ENCODE peak calls at places on chromosomes 3 and 15, in four cellular contexts. A, W, L and M are unnamed samples.

GRCh38 chr3:27556854-27557253 is 72.7 kb upstream of the SLC4A7 start:
- DNase-seq in A (peak), W (peak), L (no peak), M (no peak)

GRCh38 chr3:16060945-16061344 is 113.5 kb upstream of the GALNT15 start:
- DNase-seq in L (peak), A (no peak), W (peak), M (peak)

GRCh38 chr15:66939451-66940023 is 125.9 kb upstream of the SMAD3 start:
- DNase-seq in W (no peak), A (no peak), L (no peak), M (no peak)

GRCh38 chr3:196793224-196793623 is 53.6 kb downstream of the PAK2 start:
- DNase-seq in L (no peak), A (peak), W (peak), M (peak)

GRCh38 chr15:74727727-74728126 is 2.4 kb upstream of the CYP1A1 start:
- DNase-seq in W (no peak), L (no peak), A (no peak), M (no peak)

GRCh38 chr3:11445883-11446282 is 173.7 kb downstream of the ATG7 start:
- DNase-seq in A (no peak), W (peak), L (no peak), M (peak)

GRCh38 chr3:189941125-189941524 is 179.6 kb downstream of the P3H2 start:
- DNase-seq in A (no peak), L (no peak), W (no peak), M (no peak)

GRCh38 chr3:157119369-157119951 is 40.5 kb downstream of the CCNL1 start:
- DNase-seq in A (no peak), W (no peak), L (no peak), M (no peak)

GRCh38 chr3:150965436-150965835 is 7.1 kb downstream of the CLRN1 start:
- DNase-seq in W (no peak), A (no peak), L (no peak), M (no peak)

GRCh38 chr3:13077431-13078157 is 4.4 kb upstream of the IQSEC1 start:
- DNase-seq in L (no peak), W (no peak), A (no peak), M (peak)

GRCh38 chr3:13544293-13544831 is 4.6 kb upstream of the FBLN2 start:
- DNase-seq in W (peak), L (no peak), A (no peak), M (peak)

GRCh38 chr3:32239638-32240550 is 1.4 kb downstream of the CMTM8 start:
- DNase-seq in L (no peak), W (peak), A (peak), M (peak)

GRCh38 chr3:100210777-100211145 is 50.0 kb upstream of the TBC1D23 start:
- DNase-seq in W (peak), L (no peak), A (peak), M (peak)

GRCh38 chr3:65963787-65964707 is 74.7 kb downstream of the MAGI1 start:
- DNase-seq in A (peak), W (peak), L (no peak), M (peak)

GRCh38 chr3:73461582-73461981 is 163.2 kb downstream of the PDZRN3 start:
- DNase-seq in A (no peak), W (peak), L (peak), M (no peak)

GRCh38 chr15:99749386-99749785 is 16.1 kb upstream of the LYSMD4 start:
- DNase-seq in W (no peak), A (no peak), L (no peak), M (no peak)

GRCh38 chr3:107431048-107431297 is 53.7 kb downstream of the CCDC54 start:
- DNase-seq in L (peak), A (peak), W (no peak), M (no peak)

GRCh38 chr15:76994971-76995945 is at the start of gene PSTPIP1:
- DNase-seq in L (no peak), A (no peak), W (no peak), M (no peak)

GRCh38 chr3:20141841-20142240 is 44.2 kb downstream of the SGO1 start:
- DNase-seq in W (peak), A (no peak), L (peak), M (peak)

GRCh38 chr3:48013288-48013980 is 2.8 kb downstream of the MAP4 start:
- DNase-seq in A (peak), L (peak), W (peak), M (peak)

GRCh38 chr15:30001592-30001991 is 81.2 kb upstream of the GOLGA8J start:
- DNase-seq in W (no peak), L (no peak), A (no peak), M (no peak)

GRCh38 chr3:126716057-126716456 is 12.0 kb downstream of the CHCHD6 start:
- DNase-seq in W (no peak), A (no peak), L (no peak), M (no peak)

GRCh38 chr15:91383532-91383931 is 283.5 kb downstream of the SV2B start:
- DNase-seq in A (no peak), W (no peak), L (no peak), M (no peak)

GRCh38 chr3:37197810-37198371 is 23.5 kb upstream of the LRRFIP2 start:
- DNase-seq in W (no peak), L (no peak), A (no peak), M (no peak)

DNA sequence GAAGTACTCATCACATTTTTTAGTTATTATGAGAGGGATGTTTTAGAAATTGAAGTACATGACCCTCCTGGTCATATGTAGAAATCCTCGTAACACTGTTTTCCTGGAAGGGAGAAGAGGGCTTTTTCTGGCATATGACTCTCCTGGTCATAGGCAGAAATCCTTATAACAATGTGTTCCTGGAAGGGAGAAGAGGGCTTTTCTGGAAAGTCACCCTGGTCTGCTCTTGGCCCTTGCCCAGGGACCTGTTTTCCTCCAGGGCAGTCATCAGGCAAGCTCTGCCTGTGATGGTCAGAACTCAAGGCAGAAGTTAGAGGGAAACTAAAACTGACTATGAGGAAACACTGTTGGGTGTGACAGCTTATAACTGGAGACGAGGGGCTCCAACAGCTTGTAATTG is 27.7 kb downstream of the LAMP3 start:
- DNase-seq in W (no peak), A (no peak), L (no peak), M (no peak)
- TF ChIP-seq CTCF in W (no peak), A (no peak), L (no peak), M (no peak)

DNA sequence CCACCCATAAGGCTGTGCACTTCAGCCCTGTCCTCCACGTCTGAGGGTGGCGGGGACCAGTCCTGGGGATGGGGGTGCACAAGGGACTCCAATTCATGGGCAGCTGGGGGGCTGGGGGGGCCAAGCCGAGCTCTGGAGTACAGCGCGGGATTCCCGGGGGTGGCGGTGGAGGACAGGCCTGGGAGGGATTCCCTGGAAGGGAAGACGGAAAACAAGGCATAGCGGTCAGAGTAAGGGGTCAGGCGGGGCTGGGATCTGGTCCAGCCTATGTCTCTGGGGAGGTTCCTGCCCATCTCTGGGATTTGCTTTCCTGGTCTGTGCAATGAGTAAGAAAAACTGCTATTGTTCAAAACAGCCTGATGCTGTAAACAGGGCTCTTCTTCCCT is 8.1 kb upstream of the IGDCC3 start:
- DNase-seq in L (peak), W (peak), A (peak), M (no peak)
- H3K4me3 ChIP-seq in L (peak), W (no peak), A (no peak), M (no peak)

DNA sequence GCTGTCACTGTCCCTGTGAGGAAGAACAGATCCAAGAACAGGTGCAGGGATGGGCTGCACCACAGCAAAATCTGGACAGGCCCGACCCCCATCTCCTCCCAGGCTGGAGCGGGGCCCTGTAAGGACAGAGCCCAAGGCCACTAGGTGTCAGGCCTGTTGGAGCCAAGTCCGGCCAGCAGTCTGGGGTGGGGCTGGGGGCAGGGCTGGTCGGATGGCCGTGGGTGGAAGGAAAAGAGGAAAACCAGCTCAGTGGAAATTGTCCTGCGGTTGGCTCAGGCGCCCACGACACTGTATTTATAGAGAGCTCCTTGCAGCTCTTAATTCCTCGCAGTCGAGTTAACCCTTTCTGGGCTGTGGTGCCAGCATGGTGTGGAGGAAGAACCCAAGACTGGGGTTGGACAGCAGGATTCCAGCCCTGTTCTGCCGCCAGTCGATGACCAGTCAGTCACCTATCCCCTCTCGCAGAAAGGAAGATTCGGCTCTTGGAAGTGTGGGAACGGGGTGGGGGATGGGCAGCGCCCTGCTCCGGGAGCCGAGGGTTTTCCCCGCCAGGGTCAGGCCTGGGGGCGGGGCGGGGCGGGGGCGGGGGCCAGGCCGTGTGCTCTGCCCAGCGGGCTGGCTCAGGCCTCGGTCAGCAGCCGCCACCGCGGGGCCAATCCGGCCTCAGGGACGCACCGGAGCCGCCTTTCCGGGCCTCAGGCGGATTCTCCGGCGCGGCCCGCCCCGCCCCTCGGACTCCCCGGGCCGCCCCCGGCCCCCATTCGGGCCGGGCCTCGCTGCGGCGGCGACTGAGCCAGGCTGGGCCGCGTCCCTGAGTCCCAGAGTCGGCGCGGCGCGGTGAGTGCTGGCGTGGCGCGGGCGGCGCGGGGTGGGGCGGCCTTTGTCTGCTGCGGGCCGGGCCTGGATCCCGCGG is at the start of gene CD276:
- DNase-seq in L (peak), W (peak), A (peak), M (no peak)
- TF ChIP-seq CTCF in L (peak), W (peak), A (no peak), M (peak)

DNA sequence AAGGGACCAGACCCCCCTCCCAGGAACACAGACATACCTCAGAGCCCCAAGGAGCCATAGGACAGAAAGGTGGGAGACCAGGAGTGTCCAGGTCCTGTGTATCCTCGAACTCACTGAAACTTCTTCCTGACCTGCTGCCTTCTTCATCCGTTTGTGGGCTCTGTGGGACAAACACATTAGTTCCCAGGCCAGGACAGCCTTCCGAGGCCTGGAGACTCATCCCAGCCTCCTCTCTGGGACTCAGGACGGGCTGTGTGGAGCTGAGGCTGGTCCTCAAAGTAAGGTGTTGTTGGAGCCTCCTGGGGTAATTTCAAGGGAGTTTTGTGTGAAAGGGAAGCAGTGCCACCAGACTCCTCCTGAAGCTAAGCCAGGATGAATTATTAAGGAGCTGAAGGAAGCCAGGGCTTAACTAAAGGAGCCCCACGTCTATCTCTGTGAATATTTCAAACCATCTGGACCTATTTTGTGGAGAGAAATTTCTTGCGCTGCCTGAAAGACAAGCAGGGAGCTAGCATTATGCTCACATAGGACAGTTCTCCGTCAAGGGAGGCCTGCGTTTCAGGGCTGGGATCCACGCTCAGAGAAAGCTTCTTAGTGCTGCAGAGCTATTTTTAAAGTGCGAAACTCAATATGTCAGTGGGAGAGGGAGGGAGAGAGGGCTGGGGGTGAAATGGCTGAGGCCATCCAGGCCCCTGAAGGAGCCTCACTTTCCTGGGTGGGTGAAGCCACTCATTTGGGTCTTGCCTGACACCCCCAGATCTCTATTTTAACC is 29.8 kb upstream of the PLA2G4E start:
- DNase-seq in L (no peak), W (no peak), A (no peak), M (no peak)
- H3K4me3 ChIP-seq in L (no peak), W (no peak), A (no peak), M (no peak)

DNA sequence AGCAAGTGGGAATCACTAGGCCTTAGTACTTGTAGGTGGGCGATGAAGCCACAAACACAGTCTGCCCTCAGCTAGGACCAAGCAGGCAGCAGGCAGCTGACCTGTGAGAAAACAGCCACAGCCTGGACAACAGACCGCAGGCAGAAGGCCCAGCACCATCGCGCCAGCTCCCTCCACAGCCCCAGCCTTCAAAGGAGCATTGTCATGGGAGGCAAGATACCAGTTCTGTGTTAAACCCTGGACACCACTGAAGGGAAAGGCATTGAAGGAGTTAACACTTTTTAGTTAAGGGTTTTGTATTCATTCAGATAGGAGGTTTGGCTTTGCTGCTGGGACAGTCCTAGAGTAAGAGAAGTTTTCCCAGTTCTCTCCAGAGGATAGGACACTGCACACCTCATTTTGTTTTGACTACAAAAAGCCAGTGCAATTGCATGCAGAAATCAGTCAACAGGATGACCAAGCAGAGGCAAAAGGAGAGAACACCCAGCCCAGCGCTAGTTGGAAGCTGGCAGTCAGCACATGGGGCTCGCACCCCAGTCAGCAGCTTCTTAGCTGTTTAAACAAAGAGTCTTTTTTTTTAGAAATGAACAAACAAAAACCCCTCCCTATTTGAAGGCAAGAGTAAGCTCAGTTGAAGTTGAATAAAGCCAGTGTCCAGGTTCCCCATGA is 286.1 kb upstream of the TPM1 start:
- DNase-seq in A (no peak), W (no peak), L (no peak), M (no peak)
- TF ChIP-seq CTCF in A (no peak), W (no peak), L (no peak), M (no peak)

GRCh38 chr3:71441925-71442620 is 141.5 kb downstream of the FOXP1 start:
- DNase-seq in W (no peak), A (no peak), L (no peak), M (no peak)
- H3K4me3 ChIP-seq in W (no peak), A (no peak), L (no peak), M (no peak)

DNA sequence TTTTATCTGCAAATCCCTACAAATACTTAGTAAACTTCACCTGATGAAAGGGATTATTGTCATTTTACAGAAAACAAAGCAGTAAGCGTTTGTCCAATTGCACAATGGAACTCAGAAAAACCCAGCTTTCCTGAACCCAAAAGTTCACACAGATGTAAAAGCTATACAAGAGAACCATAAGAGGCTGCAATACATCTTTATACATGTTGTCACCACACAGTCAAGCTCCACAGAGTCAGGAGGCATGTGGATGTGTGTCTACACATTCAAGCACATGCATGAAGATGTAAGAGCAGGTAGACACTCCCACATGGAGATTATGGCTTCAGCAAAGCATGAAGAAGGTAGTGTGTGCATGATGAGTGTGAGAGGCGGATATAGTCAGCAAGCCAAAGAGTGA is 124.8 kb upstream of the THBS1 start:
- DNase-seq in A (no peak), L (no peak), W (no peak), M (no peak)
- TF ChIP-seq CTCF in A (no peak), L (no peak), W (no peak), M (no peak)

GRCh38 chr3:57757642-57758297 is 1.7 kb downstream of the SLMAP start:
- DNase-seq in A (peak), L (no peak), W (no peak), M (no peak)

GRCh38 chr3:57756022-57756527 is at the start of gene SLMAP:
- DNase-seq in W (peak), A (peak), L (peak), M (peak)

GRCh38 chr3:57756528-57757401 is 656 bp downstream of the SLMAP start:
- DNase-seq in A (peak), L (peak), W (peak), M (no peak)

GRCh38 chr3:57755368-57756021 is 614 bp upstream of the SLMAP start:
- DNase-seq in L (peak), A (peak), W (peak), M (no peak)

GRCh38 chr3:57758686-57759085 is 2.6 kb downstream of the SLMAP start:
- DNase-seq in W (peak), L (no peak), A (no peak), M (no peak)
- H3K4me3 ChIP-seq in W (peak), L (peak), A (peak), M (peak)